ENCODE peak calls at places on chromosomes 11 and 22, in six cellular contexts. U is fibroblast of lung, Q is midbrain, Z is fibroblast of pulmonary artery, N is RPMI7951, L is A549. B is an unnamed sample.

GRCh38 chr11:58829736-58830135 is 14.8 kb downstream of the GLYATL2 start:
- DNase-seq in Q (no peak), N (peak; percentile 44), Z (peak; percentile 5), U (peak; percentile 77), L (no peak), B (no peak)

GRCh38 chr11:68312780-68313573 is 586 bp downstream of the LRP5 start:
- DNase-seq in Q (no peak), Z (no peak), N (no peak), U (peak; percentile 27), L (no peak), B (no peak)

GRCh38 chr11:65773784-65774411 is 6.9 kb downstream of the AP5B1 start:
- DNase-seq in Z (no peak), N (no peak), U (no peak), L (no peak), Q (no peak), B (no peak)

GRCh38 chr11:102010776-102011500 is 36.3 kb upstream of the CFAP300 start:
- DNase-seq in N (peak; percentile 92), Q (no peak), U (peak; percentile 92), Z (peak; percentile 83), L (peak; percentile 79), B (no peak)

GRCh38 chr11:12686246-12687060 is 12.2 kb downstream of the TEAD1 start:
- DNase-seq in Q (no peak), N (no peak), L (no peak), Z (no peak), U (peak; percentile 63), B (no peak)

GRCh38 chr11:67539588-67539987 is 16.3 kb upstream of the CABP2 start:
- DNase-seq in U (no peak), Q (no peak), Z (no peak), L (no peak), N (no peak), B (no peak)

GRCh38 chr11:7536102-7536501 is 22.3 kb downstream of the PPFIBP2 start:
- DNase-seq in Q (no peak), U (no peak), N (no peak), Z (no peak), L (peak; percentile 60), B (no peak)

GRCh38 chr22:42069801-42070516 is 653 bp downstream of the NAGA start:
- DNase-seq in N (no peak), L (no peak), Q (no peak), Z (no peak), U (no peak), B (no peak)

GRCh38 chr11:26621147-26621546 is 49.1 kb upstream of the MUC15 start:
- DNase-seq in Q (no peak), L (peak; percentile 78), Z (peak; percentile 50), U (peak; percentile 88), N (peak; percentile 65), B (no peak)

GRCh38 chr11:200224-201003 is 6.8 kb downstream of the BET1L start:
- DNase-seq in Z (no peak), U (no peak), L (no peak), Q (no peak), N (no peak), B (no peak)

GRCh38 chr22:47337161-47337621 is 574.7 kb downstream of the TBC1D22A start:
- DNase-seq in Q (no peak), U (peak; percentile 94), L (peak; percentile 73), Z (peak; percentile 92), N (peak; percentile 99), B (peak; percentile 4)

GRCh38 chr11:74154621-74155281 is 16.1 kb downstream of the C2CD3 start:
- DNase-seq in L (no peak), N (peak; percentile 39), Q (no peak), Z (peak; percentile 42), U (peak; percentile 68), B (no peak)

GRCh38 chr22:43427296-43428004 is 15.6 kb downstream of the MPPED1 start:
- DNase-seq in Q (no peak), N (no peak), U (no peak), L (no peak), Z (no peak), B (no peak)

GRCh38 chr11:78031629-78032028 is 8.6 kb upstream of the KCTD14 start:
- DNase-seq in Q (no peak), U (no peak), N (peak; percentile 17), L (no peak), Z (no peak), B (no peak)

GRCh38 chr11:61860054-61860903 is 31.1 kb downstream of the FADS3 start:
- DNase-seq in L (no peak), U (peak; percentile 38), N (no peak), Z (peak; percentile 79), Q (no peak), B (no peak)

GRCh38 chr11:102318469-102318868 is 1.2 kb downstream of the BIRC3 start:
- DNase-seq in N (peak; percentile 82), Z (no peak), Q (no peak), L (peak; percentile 50), U (peak; percentile 20), B (no peak)

GRCh38 chr22:28594784-28595324 is 84.8 kb downstream of the TTC28 start:
- DNase-seq in Q (peak; percentile 82), N (peak; percentile 50), Z (peak; percentile 82), L (peak; percentile 9), U (peak; percentile 62), B (no peak)

GRCh38 chr11:109306322-109306721 is 115.7 kb upstream of the C11orf87 start:
- DNase-seq in N (peak; percentile 6), Z (peak; percentile 8), L (no peak), U (peak; percentile 79), Q (no peak), B (no peak)

B was measured in C1 segment of cervical spinal cord.